ENCODE peak calls at places on chromosome 5, in six cellular contexts. U is hepatic stellate cell; K is breast epithelium; Y is HFFc6; V is activated CD8-positive, alpha-beta memory T cell treated with anti-CD3 and anti-CD28 coated beads, Interleukin-2, amount 10 ng/mL, durations not matched to agents 7 days and 5 days; B is stimulated activated CD8-positive, alpha-beta memory T cell treated with anti-CD3 and anti-CD28 coated beads, Interleukin-2, amount 100 ng/mL, for 48 hours. D is an unnamed sample.
A peak's percentile ranks its signal among the peaks of the same experiment; 100 is the strongest.

GRCh38 chr5:77143998-77144836 is 57.1 kb upstream of the ZBED3 start:
- DNase-seq in U (peak; percentile 45), K (peak; percentile 35), Y (peak; percentile 71), V (peak; percentile 69), B (peak; percentile 32), D (peak; percentile 32)

GRCh38 chr5:96219580-96220281 is 213.3 kb downstream of the PCSK1 start:
- DNase-seq in U (no peak), K (no peak), Y (peak; percentile 85), V (no peak), B (no peak), D (no peak)

GRCh38 chr5:120432861-120433260 is 31.2 kb upstream of the PRR16 start:
- DNase-seq in U (no peak), K (no peak), Y (no peak), V (no peak), B (no peak), D (no peak)

GRCh38 chr5:132829742-132830435 is 558 bp downstream of the SHROOM1 start:
- DNase-seq in U (peak; percentile 91), K (peak; percentile 67), Y (peak; percentile 51), V (peak; percentile 80), B (peak; percentile 65), D (no peak)

GRCh38 chr5:137191179-137191578 is 307.9 kb downstream of the SPOCK1 start:
- DNase-seq in U (no peak), K (no peak), Y (no peak), V (no peak), B (no peak), D (no peak)

GRCh38 chr5:120507197-120507596 is 43.1 kb downstream of the PRR16 start:
- DNase-seq in U (no peak), K (no peak), Y (no peak), V (no peak), B (no peak), D (no peak)

GRCh38 chr5:61673007-61673735 is 341.1 kb downstream of the ZSWIM6 start:
- DNase-seq in U (no peak), K (no peak), Y (peak; percentile 44), V (no peak), B (no peak), D (no peak)

GRCh38 chr5:43294226-43294625 is 19.0 kb downstream of the HMGCS1 start:
- DNase-seq in U (no peak), K (no peak), Y (peak; percentile 63), V (no peak), B (no peak), D (no peak)

GRCh38 chr5:79050513-79050912 is 19.0 kb downstream of the DMGDH start:
- DNase-seq in U (no peak), K (no peak), Y (no peak), V (no peak), B (no peak), D (no peak)

GRCh38 chr5:135246923-135247795 is 151.9 kb downstream of the MACROH2A1 start:
- DNase-seq in U (peak; percentile 85), K (peak; percentile 10), Y (peak; percentile 95), V (peak; percentile 25), B (no peak), D (no peak)

GRCh38 chr5:57009811-57010210 is 57.9 kb upstream of the MIER3 start:
- DNase-seq in U (no peak), K (no peak), Y (no peak), V (no peak), B (no peak), D (no peak)

GRCh38 chr5:103834216-103834615 is 271.6 kb upstream of the NUDT12 start:
- DNase-seq in U (no peak), K (no peak), Y (no peak), V (no peak), B (no peak), D (no peak)

GRCh38 chr5:19795218-19795617 is 192.8 kb downstream of the CDH18 start:
- DNase-seq in U (no peak), K (no peak), Y (peak; percentile 67), V (no peak), B (no peak), D (no peak)

GRCh38 chr5:138180183-138180782 is 1.4 kb downstream of the KIF20A start:
- DNase-seq in U (peak; percentile 35), K (no peak), Y (peak; percentile 72), V (no peak), B (no peak), D (no peak)

GRCh38 chr5:140633081-140633471 is at the start of gene CD14:
- DNase-seq in U (peak; percentile 45), K (peak; percentile 56), Y (peak; percentile 57), V (no peak), B (no peak), D (peak; percentile 62)

GRCh38 chr5:152264656-152265055 is 140.4 kb downstream of the NMUR2 start:
- DNase-seq in U (no peak), K (no peak), Y (no peak), V (no peak), B (no peak), D (no peak)

GRCh38 chr5:123554601-123555000 is 42.6 kb downstream of the CSNK1G3 start:
- DNase-seq in U (no peak), K (no peak), Y (no peak), V (no peak), B (no peak), D (no peak)

GRCh38 chr5:127203818-127204217 is 86.8 kb upstream of the MEGF10 start:
- DNase-seq in U (no peak), K (no peak), Y (peak; percentile 20), V (no peak), B (no peak), D (no peak)

GRCh38 chr5:59390989-59391388 is 502.5 kb downstream of the PDE4D start:
- DNase-seq in U (no peak), K (no peak), Y (no peak), V (no peak), B (no peak), D (no peak)

GRCh38 chr5:138463335-138464017 is 1.8 kb upstream of the EGR1 start:
- DNase-seq in U (no peak), K (peak; percentile 51), Y (no peak), V (no peak), B (no peak), D (no peak)

GRCh38 chr5:36740259-36740898 is 134.0 kb downstream of the SLC1A3 start:
- DNase-seq in U (no peak), K (no peak), Y (no peak), V (no peak), B (no peak), D (no peak)

GRCh38 chr5:175686396-175686795 is 28.5 kb downstream of the HRH2 start:
- DNase-seq in U (no peak), K (no peak), Y (no peak), V (no peak), B (no peak), D (peak; percentile 17)

GRCh38 chr5:135141303-135142268 is 107.6 kb upstream of the PITX1 start:
- DNase-seq in U (no peak), K (no peak), Y (no peak), V (no peak), B (no peak), D (no peak)

GRCh38 chr5:15009420-15009819 is 137.8 kb upstream of the ANKH start:
- DNase-seq in U (peak; percentile 34), K (no peak), Y (peak; percentile 41), V (no peak), B (no peak), D (no peak)